ENCODE peak calls at places on chromosomes 3 and 15, in eight cellular contexts. M is thoracic aorta, L is cardiac muscle cell, T is fibroblast of lung, F is breast epithelium, D is heart left ventricle, A is adrenal gland, S is left ventricle myocardium inferior. H is an unnamed sample.

GRCh38 chr3:64939747-64940450 is 252.1 kb upstream of the ADAMTS9 start:
- DNase-seq in A (no peak), S (no peak), T (no peak), F (no peak), D (no peak), L (no peak), M (no peak), H (no peak)

GRCh38 chr3:184110316-184110725 is 13.5 kb downstream of the HTR3E start:
- DNase-seq in T (peak), D (no peak), L (no peak), A (peak), M (no peak), S (no peak), F (no peak), H (peak)

GRCh38 chr15:43789409-43789808 is 2.7 kb upstream of the SERF2 start:
- DNase-seq in A (no peak), M (no peak), S (no peak), L (no peak), D (no peak), F (no peak), T (no peak), H (no peak)

GRCh38 chr15:29032229-29032625 is 146.5 kb downstream of the APBA2 start:
- DNase-seq in F (no peak), S (no peak), M (no peak), D (no peak), T (no peak), L (no peak), A (no peak), H (no peak)

GRCh38 chr15:33022629-33023028 is 171.9 kb downstream of the FMN1 start:
- DNase-seq in F (peak), S (peak), M (no peak), A (peak), L (peak), D (peak), T (peak), H (peak)

GRCh38 chr3:55567615-55568014 is 80.5 kb upstream of the WNT5A start:
- DNase-seq in F (no peak), T (peak), M (no peak), A (no peak), L (no peak), S (no peak), D (no peak), H (no peak)

GRCh38 chr15:51907136-51907862 is 64.3 kb downstream of the LEO1 start:
- DNase-seq in L (no peak), T (peak), A (no peak), D (no peak), M (no peak), F (no peak), S (no peak), H (peak)

GRCh38 chr3:11604139-11604895 is 39.4 kb downstream of the VGLL4 start:
- DNase-seq in L (no peak), M (no peak), A (no peak), S (no peak), D (no peak), F (no peak), T (peak), H (no peak)

GRCh38 chr3:72996121-72996472 is 514 bp upstream of the PPP4R2 start:
- DNase-seq in T (no peak), M (no peak), D (peak), A (peak), S (peak), F (no peak), L (no peak), H (peak)

GRCh38 chr3:175477651-175478224 is 618.6 kb downstream of the NAALADL2 start:
- DNase-seq in L (no peak), D (no peak), T (no peak), M (no peak), S (no peak), F (no peak), A (no peak), H (no peak)

GRCh38 chr3:181738551-181738950 is 26.8 kb downstream of the SOX2 start:
- DNase-seq in F (no peak), M (no peak), L (no peak), D (no peak), S (no peak), T (no peak), A (no peak), H (no peak)

GRCh38 chr3:131218196-131218595 is 163.4 kb upstream of the NUDT16 start:
- DNase-seq in A (no peak), D (no peak), M (no peak), T (peak), F (no peak), S (no peak), L (no peak), H (no peak)

GRCh38 chr3:54862526-54862925 is 65.3 kb downstream of the LRTM1 start:
- DNase-seq in L (no peak), S (no peak), A (no peak), F (no peak), M (no peak), T (peak), D (no peak), H (no peak)

GRCh38 chr15:65954289-65954741 is 85.0 kb downstream of the RAB11A start:
- DNase-seq in M (no peak), F (peak), L (no peak), T (peak), A (no peak), S (no peak), D (no peak), H (no peak)

GRCh38 chr3:50388021-50388719 is 28.8 kb upstream of the TMEM115 start:
- DNase-seq in A (no peak), D (no peak), F (no peak), M (no peak), T (no peak), S (no peak), L (peak), H (peak)

GRCh38 chr15:66619152-66619903 is 53.5 kb upstream of the LCTL start:
- DNase-seq in M (peak), A (peak), L (peak), T (peak), F (peak), S (peak), D (peak), H (peak)

GRCh38 chr15:29570121-29570930 is 251.9 kb downstream of the TJP1 start:
- DNase-seq in A (no peak), F (no peak), L (peak), S (no peak), T (peak), M (no peak), D (no peak), H (peak)

GRCh38 chr3:122415104-122415744 is 638 bp downstream of the WDR5B start:
- DNase-seq in M (no peak), S (no peak), T (peak), F (peak), L (peak), A (peak), D (no peak), H (peak)

GRCh38 chr15:59377940-59378339 is 5.3 kb upstream of the MYO1E start:
- DNase-seq in M (no peak), L (no peak), D (no peak), F (no peak), A (no peak), S (no peak), T (no peak), H (no peak)

GRCh38 chr15:55991841-55992768 is 1.3 kb downstream of the NEDD4 start:
- DNase-seq in S (no peak), A (no peak), T (peak), D (no peak), F (no peak), M (no peak), L (no peak), H (no peak)

GRCh38 chr3:39383913-39384664 is 919 bp downstream of the SLC25A38 start:
- DNase-seq in S (peak), T (peak), F (peak), D (peak), M (peak), A (peak), L (peak), H (peak)

GRCh38 chr15:55789066-55789660 is 46.2 kb upstream of the PRTG start:
- DNase-seq in T (no peak), F (no peak), L (no peak), A (peak), S (peak), M (no peak), D (no peak), H (no peak)

GRCh38 chr3:53773586-53774368 is 72.4 kb downstream of the CHDH start:
- DNase-seq in F (peak), D (no peak), M (peak), T (peak), L (no peak), A (peak), S (no peak), H (no peak)

GRCh38 chr15:63417721-63418120 is 36.1 kb upstream of the CA12 start:
- DNase-seq in F (no peak), D (no peak), A (no peak), M (no peak), T (no peak), L (no peak), S (no peak), H (no peak)

GRCh38 chr15:63422891-63423290 is 41.2 kb upstream of the CA12 start:
- DNase-seq in T (no peak), A (no peak), M (no peak), D (no peak), F (no peak), L (no peak), S (no peak), H (no peak)

GRCh38 chr15:63425426-63425825 is 43.8 kb upstream of the CA12 start:
- DNase-seq in S (no peak), T (peak), A (no peak), M (no peak), F (no peak), L (no peak), D (no peak), H (no peak)

GRCh38 chr15:63421433-63421832 is 39.8 kb upstream of the CA12 start:
- DNase-seq in S (no peak), M (no peak), T (no peak), D (no peak), F (no peak), L (no peak), A (no peak), H (no peak)

DNA sequence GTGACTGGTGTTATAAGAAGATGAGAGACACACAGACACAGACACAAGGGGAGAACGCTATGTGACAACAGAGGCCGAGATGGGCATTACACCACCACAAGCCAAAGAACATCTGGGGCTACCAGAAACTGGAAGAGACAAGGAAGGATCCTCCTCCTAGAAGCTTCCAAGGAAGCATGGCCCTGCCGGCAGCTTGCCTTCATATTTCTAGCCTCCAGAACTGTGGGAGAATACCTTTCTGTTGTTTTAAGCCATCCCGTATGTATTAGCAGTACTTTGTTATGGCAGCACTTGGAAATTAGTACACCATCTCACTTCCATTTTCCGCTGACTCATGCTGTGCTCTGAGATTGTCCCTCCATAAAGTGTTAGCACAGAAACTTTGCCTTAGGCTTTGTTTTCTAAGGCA is 38.7 kb upstream of the CA12 start:
- DNase-seq in F (no peak), D (no peak), L (peak), S (no peak), T (no peak), A (no peak), M (no peak), H (no peak)
- TF ChIP-seq CTCF in F (no peak), D (no peak), L (no peak), S (no peak), T (no peak), A (no peak), M (no peak), H (no peak)

GRCh38 chr3:69838696-69839515 is 99.6 kb downstream of the MITF start:
- DNase-seq in T (peak), M (no peak), D (no peak), L (peak), S (no peak), F (no peak), A (no peak), H (no peak)
- H3K27ac ChIP-seq in T (peak), M (no peak), D (no peak), L (peak), S (no peak), F (no peak), A (no peak), H (no peak)

GRCh38 chr3:123668906-123669305 is 84.1 kb upstream of the HACD2 start:
- DNase-seq in D (no peak), T (no peak), M (no peak), S (no peak), F (no peak), A (no peak), L (no peak), H (no peak)
- TF ChIP-seq CTCF in D (no peak), T (no peak), M (no peak), S (no peak), F (no peak), A (no peak), L (no peak), H (no peak)

DNA sequence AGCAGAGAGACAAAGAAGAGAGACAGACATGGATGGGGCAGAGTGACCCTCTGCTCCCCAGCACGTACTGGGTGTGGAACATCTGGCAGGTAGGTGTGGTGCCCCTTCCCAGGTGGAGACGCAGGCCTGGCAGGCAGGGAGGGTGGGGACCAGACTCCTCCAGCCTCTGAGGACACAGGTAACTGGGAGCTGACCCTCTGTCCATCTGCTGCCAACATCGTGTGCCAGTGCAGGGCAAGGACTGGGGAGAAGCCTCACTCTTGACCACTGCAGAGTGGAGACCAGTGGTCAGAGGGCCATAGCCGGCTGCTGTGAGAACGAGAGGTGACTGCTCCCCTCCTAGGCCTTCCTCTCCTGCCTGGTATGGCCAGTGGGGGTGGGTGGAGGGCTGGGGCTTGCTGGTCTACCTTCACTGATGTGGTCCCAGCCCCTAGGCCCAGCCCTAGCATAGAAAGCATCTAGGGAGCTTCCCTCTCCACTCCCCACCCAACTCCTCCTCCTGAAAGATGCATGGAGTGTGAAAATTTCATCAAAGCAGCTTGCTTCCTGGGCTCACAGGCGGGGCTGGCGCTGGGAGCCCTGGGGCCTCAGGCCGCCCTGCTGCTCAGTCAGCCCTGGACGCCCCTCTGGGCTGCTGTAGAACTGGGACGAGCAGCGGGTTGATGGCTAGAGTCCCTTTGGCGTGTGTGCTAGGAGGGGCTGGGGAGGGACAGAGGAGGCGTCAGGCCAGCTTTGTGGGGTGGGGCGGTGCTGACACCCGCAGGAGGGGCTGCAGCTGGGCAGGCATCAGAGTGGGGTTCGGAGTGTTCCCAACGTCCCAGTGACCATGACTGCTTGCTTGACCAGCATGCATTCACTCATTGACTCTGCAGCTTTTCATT is 90.3 kb downstream of the PLXNA1 start:
- DNase-seq in T (no peak), A (no peak), L (no peak), M (no peak), F (no peak), D (no peak), S (no peak), H (no peak)
- H3K27ac ChIP-seq in T (no peak), A (no peak), L (no peak), M (peak), F (peak), D (no peak), S (no peak), H (no peak)

GRCh38 chr15:68797157-68797556 is 23.5 kb downstream of the ANP32A start:
- DNase-seq in L (no peak), S (no peak), M (no peak), T (peak), A (no peak), F (no peak), D (no peak), H (no peak)

GRCh38 chr15:68795298-68795848 is 25.3 kb downstream of the ANP32A start:
- DNase-seq in M (peak), L (peak), A (peak), F (peak), T (peak), S (peak), D (peak), H (peak)

GRCh38 chr15:68796576-68796975 is 24.1 kb downstream of the ANP32A start:
- DNase-seq in S (no peak), F (no peak), A (no peak), T (no peak), D (no peak), L (no peak), M (no peak), H (no peak)

GRCh38 chr15:68798695-68799094 is 22.0 kb downstream of the ANP32A start:
- DNase-seq in T (no peak), A (no peak), L (no peak), F (no peak), S (no peak), D (no peak), M (no peak), H (no peak)

GRCh38 chr15:68797589-68798377 is 22.9 kb downstream of the ANP32A start:
- DNase-seq in A (no peak), D (peak), F (no peak), S (peak), M (no peak), T (no peak), L (peak), H (no peak)
- TF ChIP-seq CTCF in A (no peak), D (no peak), F (no peak), S (no peak), M (no peak), T (no peak), L (no peak), H (no peak)

DNA sequence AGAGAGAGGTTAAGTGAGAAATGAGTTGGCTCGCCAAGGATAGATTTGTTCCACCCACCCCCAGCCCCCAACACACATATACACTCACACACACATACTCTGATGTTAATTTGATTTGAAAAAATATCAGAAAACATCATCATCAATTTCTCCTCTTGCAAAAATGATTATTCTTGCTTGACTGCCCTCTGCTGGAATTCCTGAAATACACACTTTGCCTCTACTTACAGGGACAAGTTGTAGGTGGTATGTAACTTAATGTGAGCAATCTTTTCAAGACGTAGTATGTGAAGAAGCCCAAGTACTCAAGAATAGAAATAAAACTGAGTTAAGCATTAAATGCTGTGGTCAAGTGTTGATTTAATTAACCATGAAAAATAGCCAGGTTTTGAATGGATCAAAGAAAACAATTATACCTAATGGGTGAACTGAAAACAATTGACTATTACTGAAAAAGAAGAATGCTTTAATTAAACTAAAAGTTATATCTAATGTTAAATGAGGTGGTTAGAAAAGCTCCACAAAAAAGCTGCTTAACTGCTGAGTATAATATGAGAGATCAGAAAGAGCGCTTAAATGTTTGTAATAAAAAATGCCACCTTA is 46.6 kb upstream of the MDFIC2 start:
- DNase-seq in S (no peak), D (no peak), F (no peak), A (no peak), L (peak), T (peak), M (no peak), H (peak)
- H3K27ac ChIP-seq in S (no peak), D (no peak), F (no peak), A (no peak), L (no peak), T (no peak), M (no peak), H (no peak)